ENCODE peak calls at places on chromosomes 5 and 9, in eight cellular contexts. One of them, this sample, is unnamed.
A peak's percentile ranks its signal among the peaks of the same experiment; 100 is the strongest.

GRCh38 chr5:146052780-146053179 is 52.6 kb downstream of the PLAC8L1 start:
- DNase-seq in IMR-90: no peak
- DNase-seq in fibroblast of lung: no peak
- DNase-seq in GM23248: no peak
- DNase-seq in astrocyte: no peak
- DNase-seq in HCT116: no peak
- DNase-seq in DND-41: no peak
- DNase-seq in neural progenitor cell: peak; percentile 51
- DNase-seq in this sample: peak; percentile 63

GRCh38 chr5:111976705-111977104 is 219.7 kb upstream of the NREP start:
- DNase-seq in IMR-90: peak; percentile 37
- DNase-seq in fibroblast of lung: no peak
- DNase-seq in GM23248: peak; percentile 79
- DNase-seq in astrocyte: peak; percentile 67
- DNase-seq in HCT116: no peak
- DNase-seq in DND-41: no peak
- DNase-seq in neural progenitor cell: no peak
- DNase-seq in this sample: no peak

GRCh38 chr5:141521244-141521781 is 32.4 kb downstream of the PCDHGC5 start:
- DNase-seq in IMR-90: peak; percentile 100
- DNase-seq in fibroblast of lung: peak; percentile 99
- DNase-seq in GM23248: peak; percentile 98
- DNase-seq in astrocyte: peak; percentile 100
- DNase-seq in HCT116: peak; percentile 98
- DNase-seq in DND-41: no peak
- DNase-seq in neural progenitor cell: peak; percentile 61
- DNase-seq in this sample: no peak

GRCh38 chr5:125536582-125536981 is 790.1 kb upstream of the ZNF608 start:
- DNase-seq in IMR-90: peak; percentile 27
- DNase-seq in fibroblast of lung: peak; percentile 48
- DNase-seq in GM23248: peak; percentile 35
- DNase-seq in astrocyte: peak; percentile 73
- DNase-seq in HCT116: no peak
- DNase-seq in DND-41: no peak
- DNase-seq in neural progenitor cell: no peak
- DNase-seq in this sample: no peak

GRCh38 chr5:139394123-139394653 is 716 bp downstream of the PROB1 start:
- DNase-seq in IMR-90: no peak
- DNase-seq in fibroblast of lung: peak; percentile 46
- DNase-seq in GM23248: peak; percentile 77
- DNase-seq in astrocyte: no peak
- DNase-seq in HCT116: no peak
- DNase-seq in DND-41: no peak
- DNase-seq in neural progenitor cell: peak; percentile 88
- DNase-seq in this sample: peak; percentile 81

GRCh38 chr5:178313316-178313715 is 80.7 kb upstream of the PHYKPL start:
- DNase-seq in IMR-90: no peak
- DNase-seq in fibroblast of lung: no peak
- DNase-seq in GM23248: no peak
- DNase-seq in astrocyte: no peak
- DNase-seq in HCT116: no peak
- DNase-seq in DND-41: no peak
- DNase-seq in neural progenitor cell: no peak
- DNase-seq in this sample: no peak

GRCh38 chr5:52657231-52657645 is 130.5 kb upstream of the ITGA1 start:
- DNase-seq in IMR-90: peak; percentile 58
- DNase-seq in fibroblast of lung: peak; percentile 73
- DNase-seq in GM23248: peak; percentile 71
- DNase-seq in astrocyte: peak; percentile 26
- DNase-seq in HCT116: peak; percentile 42
- DNase-seq in DND-41: no peak
- DNase-seq in neural progenitor cell: peak; percentile 60
- DNase-seq in this sample: peak; percentile 83

GRCh38 chr9:99029083-99029482 is 75.8 kb upstream of the TGFBR1 start:
- DNase-seq in IMR-90: no peak
- DNase-seq in fibroblast of lung: no peak
- DNase-seq in GM23248: no peak
- DNase-seq in astrocyte: no peak
- DNase-seq in HCT116: no peak
- DNase-seq in DND-41: no peak
- DNase-seq in neural progenitor cell: no peak
- DNase-seq in this sample: no peak

GRCh38 chr9:19690128-19690527 is 98.7 kb downstream of the SLC24A2 start:
- DNase-seq in IMR-90: peak; percentile 0
- DNase-seq in fibroblast of lung: peak; percentile 2
- DNase-seq in GM23248: no peak
- DNase-seq in astrocyte: peak; percentile 2
- DNase-seq in HCT116: no peak
- DNase-seq in DND-41: no peak
- DNase-seq in neural progenitor cell: no peak
- DNase-seq in this sample: no peak

GRCh38 chr9:22446950-22447606 is 454 bp downstream of the DMRTA1 start:
- DNase-seq in IMR-90: peak; percentile 20
- DNase-seq in fibroblast of lung: peak; percentile 22
- DNase-seq in GM23248: peak; percentile 60
- DNase-seq in astrocyte: peak; percentile 39
- DNase-seq in HCT116: no peak
- DNase-seq in DND-41: no peak
- DNase-seq in neural progenitor cell: peak; percentile 82
- DNase-seq in this sample: no peak

GRCh38 chr5:141875795-141876627 is 2.2 kb downstream of the PCDH1 start:
- DNase-seq in IMR-90: no peak
- DNase-seq in fibroblast of lung: no peak
- DNase-seq in GM23248: peak; percentile 52
- DNase-seq in astrocyte: no peak
- DNase-seq in HCT116: no peak
- DNase-seq in DND-41: no peak
- DNase-seq in neural progenitor cell: peak; percentile 88
- DNase-seq in this sample: no peak

GRCh38 chr9:122561446-122561845 is 8.5 kb downstream of the OR1N2 start:
- DNase-seq in IMR-90: no peak
- DNase-seq in fibroblast of lung: no peak
- DNase-seq in GM23248: no peak
- DNase-seq in astrocyte: no peak
- DNase-seq in HCT116: no peak
- DNase-seq in DND-41: no peak
- DNase-seq in neural progenitor cell: no peak
- DNase-seq in this sample: no peak

GRCh38 chr9:122567901-122568300 is 15.0 kb downstream of the OR1N2 start:
- DNase-seq in IMR-90: no peak
- DNase-seq in fibroblast of lung: no peak
- DNase-seq in GM23248: no peak
- DNase-seq in astrocyte: no peak
- DNase-seq in HCT116: no peak
- DNase-seq in DND-41: no peak
- DNase-seq in neural progenitor cell: no peak
- DNase-seq in this sample: no peak

DNA sequence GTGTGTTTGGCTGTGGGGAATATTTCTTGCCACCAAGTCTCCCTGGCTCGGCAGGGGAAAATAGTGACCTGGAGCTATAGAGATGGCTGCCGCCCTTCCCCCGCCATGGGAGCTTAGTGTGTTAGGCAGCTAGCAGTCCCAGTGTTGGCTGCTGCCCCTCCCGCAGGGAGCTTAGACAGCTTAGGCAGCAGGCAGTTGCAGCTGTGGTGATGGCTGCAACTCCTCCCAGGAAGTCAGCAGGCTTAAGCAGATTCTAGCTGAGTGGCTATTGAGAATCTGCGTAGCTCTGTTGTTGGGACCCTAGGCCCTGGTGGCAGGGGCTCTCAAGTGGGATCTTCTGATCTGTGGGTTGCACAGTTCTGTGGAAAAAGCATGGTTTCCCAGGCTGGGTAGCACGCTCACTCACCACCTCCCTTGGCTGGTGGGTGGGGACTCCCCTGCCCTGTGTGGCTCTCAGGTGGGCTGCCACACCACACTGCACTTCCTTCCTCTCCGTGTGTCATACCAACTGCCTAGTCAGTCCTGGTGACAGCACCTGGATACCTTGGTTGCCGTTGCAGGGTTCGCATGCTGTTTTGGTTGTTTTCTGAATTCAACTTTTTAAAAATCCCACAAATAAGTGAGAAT is 9.3 kb downstream of the OR1N2 start:
- DNase-seq in IMR-90: no peak
- DNase-seq in fibroblast of lung: no peak
- DNase-seq in GM23248: no peak
- DNase-seq in astrocyte: no peak
- DNase-seq in HCT116: no peak
- DNase-seq in DND-41: peak; percentile 12
- DNase-seq in neural progenitor cell: peak; percentile 5
- DNase-seq in this sample: no peak
- H3K4me2 ChIP-seq in IMR-90: no peak overlapping the region
- H3K4me2 ChIP-seq in fibroblast of lung: no peak overlapping the region
- H3K4me2 ChIP-seq in GM23248: no peak overlapping the region
- H3K4me2 ChIP-seq in astrocyte: no peak overlapping the region
- H3K4me2 ChIP-seq in HCT116: no peak overlapping the region
- H3K4me2 ChIP-seq in DND-41: no peak overlapping the region
- H3K4me2 ChIP-seq in neural progenitor cell: no peak overlapping the region
- H3K4me2 ChIP-seq in this sample: no peak overlapping the region

GRCh38 chr9:87597710-87598200 is 100.1 kb downstream of the DAPK1 start:
- DNase-seq in IMR-90: no peak
- DNase-seq in fibroblast of lung: no peak
- DNase-seq in GM23248: no peak
- DNase-seq in astrocyte: no peak
- DNase-seq in HCT116: no peak
- DNase-seq in DND-41: no peak
- DNase-seq in neural progenitor cell: no peak
- DNase-seq in this sample: no peak

GRCh38 chr9:87601595-87601994 is 103.9 kb downstream of the DAPK1 start:
- DNase-seq in IMR-90: no peak
- DNase-seq in fibroblast of lung: no peak
- DNase-seq in GM23248: no peak
- DNase-seq in astrocyte: no peak
- DNase-seq in HCT116: no peak
- DNase-seq in DND-41: no peak
- DNase-seq in neural progenitor cell: no peak
- DNase-seq in this sample: no peak

GRCh38 chr9:87601175-87601574 is 103.5 kb downstream of the DAPK1 start:
- DNase-seq in IMR-90: no peak
- DNase-seq in fibroblast of lung: no peak
- DNase-seq in GM23248: no peak
- DNase-seq in astrocyte: no peak
- DNase-seq in HCT116: no peak
- DNase-seq in DND-41: no peak
- DNase-seq in neural progenitor cell: peak; percentile 36
- DNase-seq in this sample: no peak

GRCh38 chr9:87602933-87603643 is 105.4 kb downstream of the DAPK1 start:
- DNase-seq in IMR-90: no peak
- DNase-seq in fibroblast of lung: no peak
- DNase-seq in GM23248: no peak
- DNase-seq in astrocyte: no peak
- DNase-seq in HCT116: no peak
- DNase-seq in DND-41: no peak
- DNase-seq in neural progenitor cell: peak; percentile 25
- DNase-seq in this sample: no peak

DNA sequence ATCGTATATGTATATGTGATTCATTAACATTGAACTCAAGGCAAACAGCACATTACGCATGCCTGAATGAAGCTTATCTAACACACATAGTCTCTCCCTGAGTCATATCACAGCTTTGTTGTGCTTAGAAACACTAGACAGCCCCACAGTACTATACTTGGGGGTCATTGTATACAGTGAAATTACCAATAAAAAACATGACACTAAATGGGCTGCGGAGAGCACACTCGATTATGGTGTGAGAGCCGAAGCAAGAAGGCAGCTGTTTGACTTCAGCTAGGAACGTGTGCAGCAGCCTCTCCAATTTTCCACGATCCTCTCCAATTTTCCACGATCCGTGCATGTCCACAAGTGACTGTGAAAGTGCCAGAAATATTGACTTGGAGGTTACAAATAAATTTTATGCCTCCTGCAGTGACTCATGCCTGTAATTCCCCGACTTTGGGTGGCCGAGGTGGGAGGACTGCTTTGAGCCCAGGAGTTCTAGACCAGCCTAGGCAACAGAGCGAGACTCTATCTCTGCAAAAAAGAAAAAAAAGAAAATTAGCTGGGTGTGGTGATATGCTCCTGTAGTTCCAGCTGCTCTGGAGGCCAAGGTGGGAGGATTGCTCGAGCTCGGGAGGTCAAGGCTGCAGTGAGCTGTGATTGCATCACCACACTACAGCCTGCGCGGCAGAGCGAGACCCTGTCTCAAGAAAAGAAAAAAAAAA is 102.4 kb downstream of the DAPK1 start:
- DNase-seq in IMR-90: peak; percentile 94
- DNase-seq in fibroblast of lung: peak; percentile 90
- DNase-seq in GM23248: peak; percentile 78
- DNase-seq in astrocyte: peak; percentile 93
- DNase-seq in HCT116: no peak
- DNase-seq in DND-41: no peak
- DNase-seq in neural progenitor cell: no peak
- DNase-seq in this sample: no peak
- H3K9ac ChIP-seq in IMR-90: no peak overlapping the region
- H3K9ac ChIP-seq in fibroblast of lung: no peak overlapping the region
- H3K9ac ChIP-seq in GM23248: peak overlapping the region; percentile 5
- H3K9ac ChIP-seq in astrocyte: peak overlapping the region; percentile 37
- H3K9ac ChIP-seq in HCT116: no peak overlapping the region
- H3K9ac ChIP-seq in DND-41: no peak overlapping the region
- H3K9ac ChIP-seq in neural progenitor cell: no peak overlapping the region
- H3K9ac ChIP-seq in this sample: no peak overlapping the region

GRCh38 chr5:119329701-119330100 is 26.1 kb upstream of the TNFAIP8 start:
- DNase-seq in IMR-90: peak; percentile 43
- DNase-seq in fibroblast of lung: no peak
- DNase-seq in GM23248: no peak
- DNase-seq in astrocyte: no peak
- DNase-seq in HCT116: no peak
- DNase-seq in DND-41: no peak
- DNase-seq in neural progenitor cell: no peak
- DNase-seq in this sample: no peak

GRCh38 chr5:119332978-119333401 is 22.8 kb upstream of the TNFAIP8 start:
- DNase-seq in IMR-90: no peak
- DNase-seq in fibroblast of lung: no peak
- DNase-seq in GM23248: no peak
- DNase-seq in astrocyte: no peak
- DNase-seq in HCT116: no peak
- DNase-seq in DND-41: no peak
- DNase-seq in neural progenitor cell: no peak
- DNase-seq in this sample: peak; percentile 56

GRCh38 chr5:119330367-119331183 is 25.2 kb upstream of the TNFAIP8 start:
- DNase-seq in IMR-90: no peak
- DNase-seq in fibroblast of lung: no peak
- DNase-seq in GM23248: peak; percentile 34
- DNase-seq in astrocyte: no peak
- DNase-seq in HCT116: no peak
- DNase-seq in DND-41: no peak
- DNase-seq in neural progenitor cell: no peak
- DNase-seq in this sample: no peak

GRCh38 chr5:119333421-119333851 is 22.4 kb upstream of the TNFAIP8 start:
- DNase-seq in IMR-90: peak; percentile 21
- DNase-seq in fibroblast of lung: no peak
- DNase-seq in GM23248: no peak
- DNase-seq in astrocyte: no peak
- DNase-seq in HCT116: no peak
- DNase-seq in DND-41: no peak
- DNase-seq in neural progenitor cell: no peak
- DNase-seq in this sample: no peak

GRCh38 chr5:119331566-119332095 is 24.2 kb upstream of the TNFAIP8 start:
- DNase-seq in IMR-90: no peak
- DNase-seq in fibroblast of lung: no peak
- DNase-seq in GM23248: no peak
- DNase-seq in astrocyte: no peak
- DNase-seq in HCT116: no peak
- DNase-seq in DND-41: no peak
- DNase-seq in neural progenitor cell: no peak
- DNase-seq in this sample: no peak
- H3K4me1 ChIP-seq in IMR-90: peaks cover 24% of the 10 kb centered on the region
- H3K4me1 ChIP-seq in fibroblast of lung: peaks cover 2% of the 10 kb centered on the region
- H3K4me1 ChIP-seq in GM23248: peaks cover 19% of the 10 kb centered on the region
- H3K4me1 ChIP-seq in astrocyte: peaks cover 23% of the 10 kb centered on the region
- H3K4me1 ChIP-seq in HCT116: no peaks in the 10 kb centered on the region
- H3K4me1 ChIP-seq in DND-41: peaks cover 96% of the 10 kb centered on the region
- H3K4me1 ChIP-seq in neural progenitor cell: peaks cover 20% of the 10 kb centered on the region
- H3K4me1 ChIP-seq in this sample: peaks cover 52% of the 10 kb centered on the region

GRCh38 chr5:59051938-59052337 is 469.1 kb downstream of the RAB3C start:
- DNase-seq in IMR-90: no peak
- DNase-seq in fibroblast of lung: no peak
- DNase-seq in GM23248: no peak
- DNase-seq in astrocyte: no peak
- DNase-seq in HCT116: no peak
- DNase-seq in DND-41: no peak
- DNase-seq in neural progenitor cell: no peak
- DNase-seq in this sample: no peak
- H3K4me2 ChIP-seq in IMR-90: no peak overlapping the region
- H3K4me2 ChIP-seq in fibroblast of lung: no peak overlapping the region
- H3K4me2 ChIP-seq in GM23248: no peak overlapping the region
- H3K4me2 ChIP-seq in astrocyte: no peak overlapping the region
- H3K4me2 ChIP-seq in HCT116: no peak overlapping the region
- H3K4me2 ChIP-seq in DND-41: no peak overlapping the region
- H3K4me2 ChIP-seq in neural progenitor cell: no peak overlapping the region
- H3K4me2 ChIP-seq in this sample: no peak overlapping the region